ENCODE peak calls at places on chromosomes 13 and 19, in six cellular contexts. E, K, Y, L, X and T are unnamed samples.

GRCh38 chr13:96744665-96745331 is 249.5 kb downstream of the OXGR1 start:
- DNase-seq in E (no peak), K (no peak), Y (no peak), L (no peak), X (no peak), T (no peak)

GRCh38 chr13:86757236-86757978 is 913.8 kb upstream of the SLITRK5 start:
- DNase-seq in E (no peak), K (no peak), Y (no peak), L (no peak), X (peak), T (no peak)

GRCh38 chr19:14580623-14581237 is 2.2 kb upstream of the CLEC17A start:
- DNase-seq in E (no peak), K (no peak), Y (no peak), L (no peak), X (no peak), T (no peak)

GRCh38 chr19:13382633-13382938 is 123.7 kb downstream of the CACNA1A start:
- DNase-seq in E (no peak), K (no peak), Y (no peak), L (no peak), X (no peak), T (no peak)

GRCh38 chr19:55454787-55455243 is 6.6 kb downstream of the ISOC2 start:
- DNase-seq in E (no peak), K (no peak), Y (peak), L (no peak), X (no peak), T (no peak)

GRCh38 chr19:49678970-49679831 is 2.1 kb downstream of the PRMT1 start:
- DNase-seq in E (no peak), K (no peak), Y (no peak), L (no peak), X (no peak), T (no peak)

GRCh38 chr19:6032381-6032780 is 54.4 kb upstream of the RANBP3 start:
- DNase-seq in E (no peak), K (no peak), Y (no peak), L (no peak), X (no peak), T (no peak)

GRCh38 chr19:47273313-47274070 is 1.2 kb upstream of the INAFM1 start:
- DNase-seq in E (peak), K (peak), Y (peak), L (peak), X (peak), T (no peak)

GRCh38 chr19:36136975-36137686 is 2.7 kb upstream of the CAPNS1 start:
- DNase-seq in E (peak), K (no peak), Y (peak), L (peak), X (peak), T (no peak)

GRCh38 chr19:46958542-46958941 is 61.1 kb upstream of the NPAS1 start:
- DNase-seq in E (no peak), K (no peak), Y (peak), L (no peak), X (no peak), T (no peak)

GRCh38 chr19:13120817-13121216 is 2.8 kb downstream of the NACC1 start:
- DNase-seq in E (no peak), K (no peak), Y (peak), L (no peak), X (peak), T (no peak)

GRCh38 chr19:10683064-10683426 is 18.2 kb upstream of the QTRT1 start:
- DNase-seq in E (no peak), K (no peak), Y (no peak), L (no peak), X (no peak), T (no peak)

GRCh38 chr19:29385191-29385795 is 140.5 kb upstream of the VSTM2B start:
- DNase-seq in E (no peak), K (no peak), Y (no peak), L (no peak), X (no peak), T (no peak)

GRCh38 chr19:58482372-58482771 is 6.2 kb downstream of the ZNF446 start:
- DNase-seq in E (no peak), K (no peak), Y (no peak), L (no peak), X (no peak), T (no peak)

GRCh38 chr13:33004454-33004853 is 11.8 kb upstream of the KL start:
- DNase-seq in E (peak), K (no peak), Y (peak), L (no peak), X (no peak), T (no peak)

GRCh38 chr13:93268327-93269028 is 41.9 kb downstream of the GPC6 start:
- DNase-seq in E (no peak), K (no peak), Y (peak), L (no peak), X (no peak), T (no peak)
- TF ChIP-seq CTCF in E (no peak), K (no peak), Y (no peak), L (no peak), X (no peak), T (no peak)

GRCh38 chr13:72565893-72566292 is 161.5 kb downstream of the MZT1 start:
- DNase-seq in E (no peak), K (no peak), Y (peak), L (no peak), X (peak), T (no peak)
- TF ChIP-seq CTCF in E (peak), K (no peak), Y (peak), L (peak), X (peak), T (peak)

GRCh38 chr19:33306853-33307792 is 4.8 kb upstream of the CEBPA start:
- DNase-seq in E (peak), K (no peak), Y (no peak), L (peak), X (no peak), T (no peak)

GRCh38 chr19:33312065-33312464 is 9.7 kb upstream of the CEBPA start:
- DNase-seq in E (no peak), K (no peak), Y (no peak), L (no peak), X (no peak), T (no peak)

GRCh38 chr19:33310606-33311325 is 8.4 kb upstream of the CEBPA start:
- DNase-seq in E (peak), K (no peak), Y (no peak), L (peak), X (no peak), T (no peak)

GRCh38 chr19:33309826-33310225 is 7.5 kb upstream of the CEBPA start:
- DNase-seq in E (no peak), K (no peak), Y (no peak), L (no peak), X (no peak), T (no peak)

DNA sequence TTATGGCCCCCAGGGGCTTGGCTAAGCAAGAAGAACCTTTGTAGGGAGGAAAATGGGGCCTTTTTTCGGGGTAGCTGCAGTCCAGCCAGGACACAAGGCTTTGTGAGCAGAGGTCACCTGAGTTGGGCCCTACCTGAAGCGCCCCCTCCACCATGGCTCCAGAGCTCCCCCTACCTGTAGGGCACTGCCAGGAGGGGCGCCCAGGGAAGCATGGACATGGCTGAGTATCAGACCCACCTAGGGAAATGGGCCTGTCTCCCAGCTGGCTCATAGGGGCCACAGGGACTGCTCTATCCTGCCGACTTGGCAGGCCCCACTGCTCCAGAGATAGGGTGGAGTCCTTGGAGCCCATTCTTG is 9.0 kb upstream of the CEBPA start:
- DNase-seq in E (peak), K (no peak), Y (no peak), L (no peak), X (no peak), T (no peak)
- TF ChIP-seq CTCF in E (peak), K (no peak), Y (peak), L (no peak), X (no peak), T (no peak)

GRCh38 chr19:16518483-16519229 is 22.5 kb downstream of the C19orf44 start:
- DNase-seq in E (no peak), K (no peak), Y (no peak), L (no peak), X (no peak), T (no peak)
- TF ChIP-seq CTCF in E (no peak), K (no peak), Y (peak), L (no peak), X (no peak), T (no peak)